ENCODE peak calls at places on chromosome 3, in four cellular contexts. One of them, this sample, is unnamed.

GRCh38 chr3:125662675-125663074 is 67.4 kb upstream of the OSBPL11 start:
- DNase-seq in SK-N-SH: no peak
- DNase-seq in HepG2: no peak
- DNase-seq in K562: no peak
- DNase-seq in this sample: no peak

GRCh38 chr3:157585386-157585785 is 82.2 kb upstream of the VEPH1 start:
- DNase-seq in K562: no peak
- DNase-seq in HepG2: no peak
- DNase-seq in SK-N-SH: no peak
- DNase-seq in this sample: no peak

GRCh38 chr3:146781606-146782005 is 176.5 kb upstream of the PLSCR5 start:
- DNase-seq in K562: no peak
- DNase-seq in SK-N-SH: no peak
- DNase-seq in HepG2: no peak
- DNase-seq in this sample: no peak

GRCh38 chr3:16386536-16386935 is 121.5 kb downstream of the OXNAD1 start:
- DNase-seq in SK-N-SH: no peak
- DNase-seq in K562: no peak
- DNase-seq in HepG2: no peak
- DNase-seq in this sample: no peak

GRCh38 chr3:16605966-16606365 is 743 bp upstream of the DAZL start:
- DNase-seq in HepG2: no peak
- DNase-seq in K562: no peak
- DNase-seq in SK-N-SH: no peak
- DNase-seq in this sample: no peak

GRCh38 chr3:189572249-189572648 is 58.9 kb upstream of the TP63 start:
- DNase-seq in K562: no peak
- DNase-seq in SK-N-SH: no peak
- DNase-seq in HepG2: no peak
- DNase-seq in this sample: no peak

GRCh38 chr3:123618768-123619484 is 34.1 kb upstream of the HACD2 start:
- DNase-seq in SK-N-SH: no peak
- DNase-seq in K562: peak; percentile 29
- DNase-seq in HepG2: no peak
- DNase-seq in this sample: no peak

GRCh38 chr3:150870406-150870805 is 34.8 kb downstream of the MINDY4B start:
- DNase-seq in HepG2: no peak
- DNase-seq in K562: no peak
- DNase-seq in SK-N-SH: no peak
- DNase-seq in this sample: no peak

GRCh38 chr3:157530637-157531300 is 27.6 kb upstream of the VEPH1 start:
- DNase-seq in HepG2: no peak
- DNase-seq in SK-N-SH: no peak
- DNase-seq in K562: no peak
- DNase-seq in this sample: no peak

GRCh38 chr3:39806820-39807219 is 2.6 kb upstream of the MYRIP start:
- DNase-seq in K562: no peak
- DNase-seq in SK-N-SH: no peak
- DNase-seq in HepG2: no peak
- DNase-seq in this sample: no peak

GRCh38 chr3:86986666-86987420 is 4.1 kb downstream of the VGLL3 start:
- DNase-seq in SK-N-SH: no peak
- DNase-seq in HepG2: no peak
- DNase-seq in K562: no peak
- DNase-seq in this sample: no peak

GRCh38 chr3:144085964-144086363 is 114.3 kb downstream of the DIPK2A start:
- DNase-seq in HepG2: no peak
- DNase-seq in SK-N-SH: no peak
- DNase-seq in K562: peak; percentile 5
- DNase-seq in this sample: no peak

GRCh38 chr3:188179006-188179966 is 25.3 kb downstream of the LPP start:
- DNase-seq in HepG2: no peak
- DNase-seq in SK-N-SH: no peak
- DNase-seq in K562: no peak
- DNase-seq in this sample: no peak

GRCh38 chr3:195717852-195718476 is 2.8 kb upstream of the MUC20 start:
- DNase-seq in HepG2: no peak
- DNase-seq in K562: no peak
- DNase-seq in SK-N-SH: no peak
- DNase-seq in this sample: no peak

GRCh38 chr3:49076116-49076515 is 17.8 kb downstream of the QRICH1 start:
- DNase-seq in HepG2: no peak
- DNase-seq in SK-N-SH: no peak
- DNase-seq in K562: no peak
- DNase-seq in this sample: no peak

GRCh38 chr3:41682996-41683395 is 278.9 kb downstream of the ULK4 start:
- DNase-seq in SK-N-SH: no peak
- DNase-seq in K562: no peak
- DNase-seq in HepG2: no peak
- DNase-seq in this sample: no peak

GRCh38 chr3:127411083-127411727 is 123.4 kb upstream of the PRR20G start:
- DNase-seq in HepG2: no peak
- DNase-seq in SK-N-SH: peak; percentile 50
- DNase-seq in K562: peak; percentile 74
- DNase-seq in this sample: peak; percentile 35
- TF ChIP-seq FOXJ3 in HepG2: no peak
- TF ChIP-seq FOXJ3 in SK-N-SH: no peak
- TF ChIP-seq FOXJ3 in K562: no peak
- TF ChIP-seq FOXJ3 in this sample: no peak

GRCh38 chr3:108036984-108037741 is 53.7 kb downstream of the CD47 start:
- DNase-seq in HepG2: no peak
- DNase-seq in SK-N-SH: no peak
- DNase-seq in K562: no peak
- DNase-seq in this sample: no peak
- TF ChIP-seq FOXJ3 in HepG2: no peak
- TF ChIP-seq FOXJ3 in SK-N-SH: no peak
- TF ChIP-seq FOXJ3 in K562: no peak
- TF ChIP-seq FOXJ3 in this sample: no peak

DNA sequence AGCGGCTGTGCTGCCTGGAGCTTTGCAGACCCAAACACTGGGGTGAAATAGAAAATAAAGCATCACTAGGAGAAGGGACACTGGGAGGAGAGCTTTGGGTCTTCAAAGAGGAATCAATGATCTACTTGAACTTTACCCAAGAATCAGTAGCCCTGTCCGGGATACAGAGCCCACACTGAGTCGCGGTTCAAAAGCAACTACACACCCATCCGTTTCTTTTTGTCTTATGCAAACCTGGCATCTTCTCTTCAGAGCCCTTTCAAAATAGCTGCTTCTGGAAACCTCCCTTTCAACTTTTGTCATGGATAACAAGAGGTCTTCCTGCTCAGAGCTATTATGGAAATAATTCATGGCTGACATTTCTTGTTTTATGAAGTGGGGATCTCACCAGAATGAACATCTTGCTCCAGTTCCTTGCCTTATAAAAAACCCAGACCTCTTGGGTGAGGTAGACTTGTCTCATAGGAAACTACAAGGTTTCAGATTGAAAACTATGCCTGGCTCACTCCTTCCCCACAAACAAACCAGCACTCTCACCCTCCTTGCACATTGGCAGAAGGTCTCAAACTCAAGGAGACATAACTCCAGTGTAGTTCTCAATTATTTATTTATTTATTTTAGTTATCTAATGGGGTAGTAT is 115.1 kb upstream of the ARHGEF3 start:
- DNase-seq in SK-N-SH: no peak
- DNase-seq in K562: no peak
- DNase-seq in HepG2: no peak
- DNase-seq in this sample: no peak
- TF ChIP-seq FOXJ3 in SK-N-SH: no peak
- TF ChIP-seq FOXJ3 in K562: no peak
- TF ChIP-seq FOXJ3 in HepG2: no peak
- TF ChIP-seq FOXJ3 in this sample: no peak

DNA sequence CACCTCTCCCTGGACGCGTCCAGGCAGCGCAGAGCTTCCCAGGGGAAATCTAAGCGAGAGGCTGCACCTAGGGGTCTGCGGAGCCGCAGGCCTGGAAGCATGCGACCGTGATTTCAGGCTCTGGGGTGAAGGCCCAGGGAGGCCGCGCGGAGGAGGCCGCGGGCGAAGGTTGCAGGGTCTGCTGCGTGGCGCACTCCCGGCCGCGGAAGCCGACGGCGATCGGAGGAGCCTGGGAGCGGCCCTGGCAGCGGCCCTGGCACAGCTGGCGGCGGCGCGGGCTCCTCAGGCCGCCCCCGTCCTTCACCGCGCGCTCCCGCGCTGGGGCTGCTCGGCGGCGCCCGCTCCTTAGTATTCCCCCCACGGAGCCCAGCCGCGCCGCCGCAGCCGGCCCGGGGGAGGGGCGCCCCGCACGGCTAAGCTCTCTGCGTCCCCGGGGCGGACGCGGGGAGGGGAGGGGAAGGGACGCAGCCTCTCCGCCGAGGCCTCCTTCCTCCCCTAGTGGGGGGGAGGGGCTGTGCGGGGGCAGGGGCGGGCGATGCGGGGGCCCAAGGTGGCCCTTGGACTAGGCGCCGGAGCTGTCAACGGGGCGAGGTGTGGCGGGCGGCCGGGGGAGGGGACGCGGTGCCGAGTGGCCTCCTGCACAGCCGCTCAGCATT is 21.9 kb downstream of the EPHB3 start:
- DNase-seq in K562: no peak
- DNase-seq in HepG2: no peak
- DNase-seq in SK-N-SH: peak; percentile 71
- DNase-seq in this sample: no peak
- TF ChIP-seq FOXJ3 in K562: no peak
- TF ChIP-seq FOXJ3 in HepG2: no peak
- TF ChIP-seq FOXJ3 in SK-N-SH: no peak
- TF ChIP-seq FOXJ3 in this sample: no peak

DNA sequence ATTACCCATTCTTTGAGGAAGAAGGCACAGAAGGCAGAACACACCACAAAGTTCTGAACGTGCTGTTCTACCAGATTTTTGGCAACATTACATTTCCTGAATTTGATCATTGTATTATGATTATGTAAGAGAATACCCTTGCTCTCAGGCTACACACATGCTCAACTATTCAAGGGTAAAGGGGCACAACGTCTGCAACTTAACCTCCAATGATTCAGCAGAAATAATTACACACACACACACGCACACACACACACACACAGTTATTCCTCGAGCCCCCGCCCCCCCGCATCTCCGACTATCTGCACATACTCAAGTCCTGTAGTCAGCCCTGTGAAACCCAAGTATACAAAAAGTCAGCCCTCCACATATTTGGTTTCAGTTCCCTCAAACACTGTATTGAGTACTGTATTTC is 26.8 kb downstream of the RPN1 start:
- DNase-seq in SK-N-SH: no peak
- DNase-seq in K562: no peak
- DNase-seq in HepG2: no peak
- DNase-seq in this sample: no peak
- TF ChIP-seq FOXJ3 in SK-N-SH: no peak
- TF ChIP-seq FOXJ3 in K562: no peak
- TF ChIP-seq FOXJ3 in HepG2: no peak
- TF ChIP-seq FOXJ3 in this sample: no peak